ENCODE peak calls at places on chromosomes 1 and 21, in six cellular contexts. W is psoas muscle; Z is right cardiac atrium; I is CD8-positive, alpha-beta T cell; G is IMR-90; Y is CD8-positive, alpha-beta memory T cell. A is an unnamed sample. For H3K4me1, the result is how much of the 10 kb centered on the place peaks cover.

GRCh38 chr21:43936186-43936967 is 71.4 kb downstream of the AGPAT3 start:
- DNase-seq in G (no peak), Z (peak), Y (no peak), I (no peak), W (peak), A (no peak)

GRCh38 chr1:115293899-115294298 is 44.1 kb downstream of the NGF start:
- DNase-seq in Y (no peak), Z (no peak), G (no peak), I (no peak), W (no peak), A (no peak)

GRCh38 chr1:70075751-70076150 is 129.6 kb downstream of the LRRC40 start:
- DNase-seq in Y (no peak), G (no peak), I (no peak), Z (no peak), W (no peak), A (no peak)

GRCh38 chr1:82125866-82126265 is 325.1 kb downstream of the ADGRL2 start:
- DNase-seq in W (no peak), G (no peak), Z (no peak), I (no peak), Y (no peak), A (no peak)

GRCh38 chr1:223010552-223011229 is 132.4 kb downstream of the TLR5 start:
- DNase-seq in G (peak), W (no peak), I (no peak), Z (no peak), Y (no peak), A (peak)

GRCh38 chr1:27868932-27869718 is 3.2 kb upstream of the THEMIS2 start:
- DNase-seq in Z (peak), Y (peak), W (no peak), I (peak), G (no peak), A (no peak)

GRCh38 chr1:63362073-63362472 is 5.4 kb upstream of the ALG6 start:
- DNase-seq in G (no peak), Y (no peak), W (no peak), Z (no peak), I (no peak), A (no peak)

GRCh38 chr1:21670956-21671902 is 2.1 kb upstream of the RAP1GAP start:
- DNase-seq in Z (no peak), I (no peak), W (no peak), G (no peak), Y (no peak), A (no peak)

GRCh38 chr1:12040457-12041051 is 21.3 kb downstream of the MIIP start:
- DNase-seq in I (no peak), G (peak), Z (peak), W (no peak), Y (no peak), A (peak)

DNA sequence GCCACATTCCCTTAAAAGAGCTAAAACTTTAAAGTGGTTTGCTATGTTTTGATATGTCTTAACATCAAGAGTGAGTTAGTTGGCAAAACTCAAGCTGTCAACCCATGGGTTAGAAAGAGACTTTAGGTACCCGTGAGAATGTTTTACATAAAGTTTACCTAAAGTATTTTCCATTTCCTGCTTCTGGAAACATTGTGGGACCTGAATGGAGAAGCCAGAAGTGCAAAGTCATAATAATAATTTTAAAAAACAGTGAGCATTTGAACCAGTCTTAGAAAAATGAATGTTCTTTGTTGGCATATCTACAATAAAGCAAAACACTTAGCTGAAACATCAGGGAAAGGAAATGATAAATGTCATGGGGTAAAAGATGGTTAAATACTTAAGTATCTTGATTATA is 34.8 kb downstream of the LRRC8C start:
- DNase-seq in I (no peak), Z (no peak), G (no peak), Y (no peak), W (no peak), A (no peak)
- H3K4me3 ChIP-seq in I (no peak), Z (no peak), G (no peak), Y (no peak), W (no peak), A (no peak)

DNA sequence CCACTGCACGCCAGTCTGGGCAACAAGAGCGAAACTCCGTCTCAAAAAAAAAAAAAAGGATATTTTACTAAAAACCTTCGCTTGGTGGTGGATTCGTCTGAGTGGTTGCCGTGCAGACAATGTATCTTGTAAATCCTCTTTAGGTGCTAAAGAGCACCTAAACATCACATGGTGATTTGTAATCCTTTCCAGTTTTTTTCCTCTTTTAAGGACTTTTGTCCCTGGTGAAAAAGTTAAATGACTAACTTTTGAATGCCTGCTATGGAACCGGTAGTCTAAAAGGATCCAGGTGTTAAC is 769 bp upstream of the ARNT start:
- DNase-seq in Z (no peak), W (no peak), Y (no peak), G (no peak), I (no peak), A (no peak)
- H3K4me1 ChIP-seq in Z (under half), W (under half), Y (under half), G (under half), I (under half), A (under half)

DNA sequence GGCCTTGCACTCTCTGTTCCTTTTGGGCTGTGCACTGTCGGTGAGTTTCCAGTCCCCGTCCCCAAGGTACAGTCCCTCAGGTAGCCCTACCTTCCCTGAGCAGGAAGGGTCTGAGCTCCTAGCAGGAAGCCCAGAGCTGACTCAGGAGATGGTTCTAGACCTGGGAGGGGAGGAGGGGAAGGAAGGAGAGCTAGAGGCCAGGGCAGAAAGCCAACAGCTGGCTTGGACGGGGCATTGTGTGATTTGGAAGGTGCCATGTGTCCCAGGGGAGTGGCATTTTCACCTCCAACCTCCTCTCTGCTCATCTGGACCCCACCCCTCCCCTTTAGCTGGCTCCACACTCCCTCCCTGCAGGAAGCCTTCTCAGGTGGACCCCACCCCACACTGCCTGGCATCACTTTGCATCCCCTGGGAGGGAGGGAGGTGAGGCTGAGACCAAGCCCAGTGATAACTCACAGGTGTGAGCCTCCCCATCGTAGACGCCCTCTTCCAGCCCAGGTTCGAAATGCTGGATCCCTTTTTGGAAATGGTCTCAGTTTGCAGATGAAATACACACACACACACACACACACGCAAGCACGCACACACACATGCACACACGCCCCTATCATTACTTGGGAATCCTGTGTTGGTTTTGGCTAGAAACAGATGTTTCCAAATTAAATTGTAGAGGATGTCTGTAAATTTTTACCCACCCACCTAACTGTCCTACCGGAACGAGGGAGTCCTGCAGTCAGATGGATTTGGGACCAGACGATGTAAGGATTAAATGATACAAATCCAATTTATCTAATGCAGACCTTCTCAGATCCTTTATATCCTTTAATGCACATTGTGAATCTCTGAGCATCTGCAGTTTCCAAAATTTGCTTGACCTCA is 19.7 kb upstream of the IFNLR1 start:
- DNase-seq in W (no peak), G (no peak), Y (no peak), I (no peak), Z (peak), A (no peak)
- H3K4me3 ChIP-seq in W (no peak), G (no peak), Y (no peak), I (no peak), Z (no peak), A (no peak)

GRCh38 chr21:45292399-45293213 is 4.9 kb upstream of the POFUT2 start:
- DNase-seq in Y (peak), W (peak), G (peak), Z (peak), I (peak), A (peak)

GRCh38 chr21:45289655-45290515 is 2.2 kb upstream of the POFUT2 start:
- DNase-seq in I (no peak), W (no peak), G (peak), Z (no peak), Y (no peak), A (peak)

GRCh38 chr21:45289134-45289533 is 1.4 kb upstream of the POFUT2 start:
- DNase-seq in G (no peak), W (no peak), Y (no peak), I (no peak), Z (no peak), A (no peak)

GRCh38 chr21:45291613-45292398 is 4.1 kb upstream of the POFUT2 start:
- DNase-seq in G (no peak), Y (no peak), I (no peak), W (no peak), Z (peak), A (no peak)

DNA sequence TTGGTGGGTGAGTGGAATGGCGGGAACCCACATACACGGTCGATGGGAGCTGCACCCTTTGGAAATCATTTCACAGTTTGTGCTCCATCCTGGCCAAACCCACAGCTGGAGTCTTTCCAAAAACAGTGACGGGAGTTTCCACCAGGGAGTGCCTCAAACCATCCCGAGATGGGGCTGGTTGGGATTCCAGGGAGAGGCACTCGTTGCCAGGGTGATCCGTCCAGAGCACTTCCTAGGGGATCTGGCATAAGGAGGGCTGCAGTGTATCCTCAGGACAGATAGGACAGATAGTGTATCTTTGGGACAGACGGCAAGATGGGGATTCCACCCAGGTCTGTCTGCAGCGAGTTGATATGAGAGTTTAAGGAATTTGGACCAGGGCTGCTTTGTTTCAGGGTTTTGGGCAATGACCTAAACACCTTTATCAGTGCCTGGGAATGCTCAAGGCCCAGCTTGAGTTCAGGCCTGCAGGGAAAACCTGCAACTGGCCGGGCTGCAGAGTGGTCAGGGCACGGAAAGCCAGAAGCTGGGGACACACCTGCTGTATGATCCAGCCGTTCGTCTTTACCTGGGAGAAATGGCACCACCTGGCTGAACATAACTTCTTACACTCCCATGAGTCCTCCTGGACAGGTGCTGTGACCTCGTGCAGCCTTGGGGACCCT is 3.4 kb upstream of the POFUT2 start:
- DNase-seq in W (no peak), G (peak), Y (no peak), Z (peak), I (no peak), A (no peak)
- H3K4me1 ChIP-seq in W (under half), G (under half), Y (under half), Z (under half), I (under half), A (half or more)

GRCh38 chr1:205041121-205041758 is 1.8 kb upstream of the CNTN2 start:
- DNase-seq in I (no peak), G (no peak), W (no peak), Z (no peak), Y (no peak), A (no peak)

GRCh38 chr1:205044745-205045144 is 1.7 kb downstream of the CNTN2 start:
- DNase-seq in G (no peak), Z (no peak), I (no peak), W (no peak), Y (no peak), A (no peak)

GRCh38 chr1:205042911-205043806 is at the start of gene CNTN2:
- DNase-seq in Y (no peak), G (no peak), W (no peak), Z (no peak), I (no peak), A (peak)

GRCh38 chr1:205043866-205044265 is 854 bp downstream of the CNTN2 start:
- DNase-seq in I (no peak), W (no peak), Z (no peak), G (no peak), Y (no peak), A (no peak)

GRCh38 chr1:205041998-205042910 is 758 bp upstream of the CNTN2 start:
- DNase-seq in G (no peak), Z (no peak), W (no peak), I (no peak), Y (no peak), A (no peak)
- H3K4me3 ChIP-seq in G (no peak), Z (no peak), W (no peak), I (no peak), Y (no peak), A (no peak)